ENCODE peak calls at places on chromosome 3, in eight cellular contexts. S is stimulated activated naive B cell treated with anti-CD40 and anti-IgM and Interleukin-4, amounts not matched to agents 10 μg/mL and 1 μg/mL and 100 μg/mL, for 72 hours; A is astrocyte of the cerebellum; E is heart right ventricle; J is hypothalamus; Y is ureter; V is central memory CD4-positive, alpha-beta T cell; T is NCI-H187 treated with DMSO at 0.1 percent for 48 hours. B is an unnamed sample.

GRCh38 chr3:49199244-49199899 is 28.0 kb downstream of the KLHDC8B start:
- DNase-seq in T (no peak), A (peak), J (peak), V (no peak), S (no peak), E (peak), Y (peak), B (no peak)

GRCh38 chr3:134846943-134847342 is 51.9 kb downstream of the EPHB1 start:
- DNase-seq in Y (no peak), V (no peak), T (no peak), S (no peak), E (peak), A (peak), J (no peak), B (no peak)

GRCh38 chr3:143170676-143171075 is 51.1 kb downstream of the CHST2 start:
- DNase-seq in J (no peak), A (no peak), E (no peak), Y (no peak), S (no peak), V (peak), T (no peak), B (no peak)

GRCh38 chr3:67472674-67473201 is 181.7 kb downstream of the SUCLG2 start:
- DNase-seq in A (no peak), Y (no peak), T (no peak), S (no peak), J (no peak), V (no peak), E (no peak), B (no peak)

GRCh38 chr3:31159331-31160039 is 265.0 kb upstream of the GADL1 start:
- DNase-seq in V (no peak), Y (no peak), E (no peak), T (no peak), A (no peak), S (no peak), J (no peak), B (no peak)

GRCh38 chr3:13391308-13391707 is 28.8 kb downstream of the NUP210 start:
- DNase-seq in J (no peak), T (no peak), E (no peak), V (no peak), A (no peak), Y (no peak), S (no peak), B (no peak)

GRCh38 chr3:64957639-64958038 is 269.8 kb upstream of the ADAMTS9 start:
- DNase-seq in V (no peak), E (no peak), Y (no peak), S (no peak), T (no peak), J (no peak), A (no peak), B (no peak)

GRCh38 chr3:8443829-8444791 is 57.5 kb upstream of the LMCD1 start:
- DNase-seq in V (no peak), T (no peak), J (peak), E (peak), Y (peak), A (peak), S (no peak), B (no peak)

GRCh38 chr3:45881031-45882022 is 5.0 kb upstream of the CCR9 start:
- DNase-seq in Y (no peak), E (no peak), J (no peak), A (no peak), V (peak), S (no peak), T (no peak), B (no peak)

GRCh38 chr3:17233398-17233800 is 348.6 kb downstream of the PLCL2 start:
- DNase-seq in S (peak), T (peak), Y (no peak), J (no peak), E (peak), V (peak), A (peak), B (peak)

B was measured in hippocampal formation.